ENCODE peak calls at places on chromosome 19, in nine cellular contexts. Y is neural progenitor cell, I is GM23248, G is mammary epithelial cell, F is hepatocyte, D is fibroblast of lung, P is neuronal stem cell, O is PC-9, V is A549. S is an unnamed sample.

GRCh38 chr19:14435320-14436050 is 2.4 kb downstream of the PKN1 start:
- DNase-seq in V (no peak), O (no peak), P (no peak), G (no peak), I (no peak), D (no peak), Y (no peak), F (no peak), S (no peak)

GRCh38 chr19:13797870-13798269 is 2.6 kb downstream of the ZSWIM4 start:
- DNase-seq in O (peak), Y (no peak), F (no peak), V (no peak), G (peak), D (peak), I (peak), P (no peak), S (no peak)

GRCh38 chr19:29446331-29446730 is 79.5 kb upstream of the VSTM2B start:
- DNase-seq in Y (no peak), G (no peak), I (no peak), V (no peak), P (no peak), F (no peak), D (no peak), O (no peak), S (no peak)

GRCh38 chr19:5172859-5173577 is 167.6 kb downstream of the PTPRS start:
- DNase-seq in V (peak), I (peak), F (peak), P (no peak), G (peak), Y (no peak), O (peak), D (peak), S (no peak)

GRCh38 chr19:16365300-16365996 is 40.8 kb downstream of the KLF2 start:
- DNase-seq in V (no peak), O (no peak), Y (no peak), I (no peak), G (no peak), P (no peak), D (no peak), F (peak), S (no peak)

GRCh38 chr19:10450853-10451609 is 30.7 kb downstream of the PDE4A start:
- DNase-seq in D (no peak), G (no peak), Y (peak), O (no peak), V (peak), F (no peak), P (no peak), I (no peak), S (peak)

GRCh38 chr19:4374451-4375163 is 25.7 kb downstream of the SH3GL1 start:
- DNase-seq in G (peak), V (peak), F (peak), D (peak), I (peak), Y (no peak), P (no peak), O (peak), S (no peak)

GRCh38 chr19:12095111-12095790 is 30.7 kb downstream of the ZNF844 start:
- DNase-seq in D (no peak), V (no peak), I (peak), P (no peak), G (no peak), Y (no peak), F (no peak), O (no peak), S (no peak)

GRCh38 chr19:13838071-13838942 is 38.6 kb upstream of the NANOS3 start:
- DNase-seq in I (peak), Y (no peak), D (no peak), V (no peak), F (no peak), O (peak), G (no peak), P (no peak), S (no peak)

GRCh38 chr19:49542446-49542845 is 14.6 kb downstream of the RCN3 start:
- DNase-seq in P (no peak), O (no peak), I (no peak), V (no peak), G (no peak), D (no peak), Y (no peak), F (no peak), S (no peak)

GRCh38 chr19:40281381-40282208 is 3.5 kb downstream of the AKT2 start:
- DNase-seq in I (peak), Y (no peak), D (no peak), P (no peak), F (no peak), G (no peak), V (no peak), O (no peak), S (no peak)

GRCh38 chr19:14404322-14404721 is 14.8 kb downstream of the DDX39A start:
- DNase-seq in V (no peak), P (no peak), Y (no peak), O (no peak), D (no peak), G (no peak), I (no peak), F (no peak), S (no peak)

GRCh38 chr19:5058456-5059190 is 89.7 kb downstream of the KDM4B start:
- DNase-seq in Y (no peak), I (peak), D (peak), P (no peak), O (no peak), V (no peak), G (peak), F (no peak), S (no peak)

GRCh38 chr19:11273989-11274388 is 11.7 kb upstream of the DOCK6 start:
- DNase-seq in I (no peak), D (no peak), V (no peak), Y (no peak), F (no peak), G (no peak), P (no peak), O (no peak), S (no peak)

GRCh38 chr19:50542825-50543428 is 25.3 kb downstream of the LRRC4B start:
- DNase-seq in P (no peak), Y (no peak), D (no peak), G (no peak), F (no peak), O (no peak), V (no peak), I (no peak), S (no peak)

GRCh38 chr19:49567722-49568454 is 12.5 kb downstream of the NOSIP start:
- DNase-seq in G (no peak), V (no peak), O (peak), P (no peak), F (peak), Y (no peak), D (no peak), I (peak), S (peak)

GRCh38 chr19:9075064-9075964 is 11.5 kb upstream of the OR1M1 start:
- DNase-seq in D (peak), G (peak), V (peak), Y (peak), P (peak), F (peak), O (peak), I (peak), S (peak)

GRCh38 chr19:16441661-16442071 is 30.1 kb downstream of the EPS15L1 start:
- DNase-seq in F (peak), Y (peak), P (peak), V (peak), D (no peak), O (no peak), I (peak), G (no peak), S (no peak)

GRCh38 chr19:44401787-44402115 is 343 bp upstream of the ZNF285 start:
- DNase-seq in P (no peak), I (no peak), V (peak), F (no peak), D (no peak), G (no peak), Y (no peak), O (no peak), S (no peak)
- H3K4me2 ChIP-seq in P (no peak), I (peak), V (peak), F (peak), D (peak), G (peak), Y (peak), O (peak), S (no peak)

GRCh38 chr19:45380107-45380506 is 9.7 kb upstream of the ERCC2 start:
- DNase-seq in Y (no peak), G (no peak), D (no peak), F (no peak), I (no peak), P (no peak), O (no peak), V (no peak), S (no peak)

GRCh38 chr19:45370410-45371204 is at the start of gene ERCC2:
- DNase-seq in F (peak), V (peak), D (peak), G (peak), O (peak), Y (peak), I (peak), P (peak), S (peak)

DNA sequence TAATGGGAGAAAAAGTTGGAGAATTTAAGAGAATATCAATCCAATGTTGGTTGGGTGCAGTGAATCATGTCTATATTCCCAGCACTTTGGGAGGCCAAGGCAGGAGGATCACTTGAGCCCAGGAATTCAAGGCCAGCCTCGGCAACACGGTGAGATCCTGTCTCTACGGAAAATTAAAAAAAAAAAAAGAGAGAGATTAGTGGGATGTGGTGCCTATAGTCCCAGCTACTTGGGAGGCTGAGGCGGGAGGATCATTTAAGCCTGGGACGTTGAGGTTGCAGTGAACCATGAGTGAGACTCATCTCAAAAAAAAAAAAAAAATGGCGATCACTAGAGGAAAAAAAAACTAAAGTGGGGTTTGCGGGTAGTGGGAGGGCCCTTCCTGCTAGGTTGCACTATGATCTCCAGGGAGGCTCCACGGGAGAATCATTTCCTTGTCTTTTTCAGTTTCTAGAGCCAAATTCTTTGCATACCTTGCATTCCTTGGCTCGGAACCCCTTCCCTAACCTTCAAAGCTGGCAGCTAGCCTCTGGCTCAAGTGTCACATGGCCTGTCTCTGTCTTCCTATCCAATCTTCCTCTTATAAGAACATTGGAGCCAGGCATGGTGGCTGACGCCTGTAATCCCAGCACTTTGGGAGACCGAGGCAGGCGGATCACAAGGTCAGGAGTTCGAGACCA is 5.8 kb upstream of the ERCC2 start:
- DNase-seq in F (peak), D (peak), P (peak), G (peak), Y (peak), V (peak), O (peak), I (peak), S (no peak)
- H3K4me2 ChIP-seq in F (no peak), D (peak), P (no peak), G (no peak), Y (peak), V (peak), O (peak), I (peak), S (no peak)

GRCh38 chr19:1181606-1182005 is 7.5 kb upstream of the SBNO2 start:
- DNase-seq in D (no peak), F (peak), Y (no peak), V (no peak), I (no peak), G (peak), O (peak), P (no peak), S (no peak)

GRCh38 chr19:1173160-1173844 is 766 bp downstream of the SBNO2 start:
- DNase-seq in Y (peak), G (no peak), V (no peak), O (peak), P (no peak), D (no peak), F (no peak), I (peak), S (peak)

GRCh38 chr19:1175020-1175419 is 952 bp upstream of the SBNO2 start:
- DNase-seq in D (no peak), F (no peak), Y (no peak), G (no peak), V (no peak), I (no peak), O (no peak), P (no peak), S (no peak)

GRCh38 chr19:1173845-1174809 is at the start of gene SBNO2:
- DNase-seq in I (peak), O (peak), D (peak), F (peak), Y (peak), V (peak), P (peak), G (peak), S (peak)

DNA sequence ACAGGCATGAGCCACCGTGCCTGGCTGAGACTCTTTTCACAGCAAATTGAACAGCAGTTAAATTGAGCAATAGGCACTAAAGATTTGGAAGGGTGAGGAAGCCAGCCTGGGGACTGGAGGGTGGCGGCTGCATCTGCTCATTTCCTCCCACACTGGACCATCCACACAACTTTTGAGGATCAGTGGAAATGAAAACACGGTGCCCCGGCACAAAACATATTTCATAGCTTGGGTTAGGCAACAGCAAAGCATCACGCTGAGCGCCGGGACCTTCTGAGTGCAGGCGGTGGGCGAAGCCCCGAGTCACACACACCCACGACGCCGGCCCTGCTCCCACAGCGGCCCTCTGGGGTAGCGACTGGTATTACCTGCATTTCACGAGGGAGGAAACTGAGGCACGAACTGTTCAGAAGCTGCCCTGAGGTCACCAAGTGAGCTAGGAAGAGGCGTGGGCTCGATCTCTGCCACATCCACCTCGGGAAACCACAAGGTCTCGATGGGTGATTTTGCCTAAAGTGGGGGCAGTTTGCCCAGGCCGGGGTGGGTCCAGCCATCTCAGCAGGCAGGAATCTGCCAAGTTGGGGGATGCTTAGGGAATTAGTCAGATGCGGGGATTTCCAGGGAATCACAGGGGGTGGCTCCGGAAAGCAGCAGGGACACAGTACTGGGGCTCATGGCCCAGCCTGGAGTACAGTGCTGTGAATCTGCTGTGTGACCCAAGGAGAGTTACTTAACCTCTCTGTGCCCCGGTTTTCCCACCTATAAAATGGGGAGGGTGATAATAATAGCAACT is 3.5 kb upstream of the SBNO2 start:
- DNase-seq in V (peak), O (peak), F (peak), Y (no peak), I (peak), P (no peak), D (peak), G (peak), S (no peak)
- H3K4me2 ChIP-seq in V (peak), O (peak), F (no peak), Y (no peak), I (peak), P (no peak), D (peak), G (peak), S (no peak)

GRCh38 chr19:7099597-7099921 is 30.1 kb downstream of the ZNF557 start:
- DNase-seq in P (no peak), O (no peak), V (no peak), D (no peak), I (no peak), F (no peak), G (no peak), Y (no peak), S (no peak)

GRCh38 chr19:7101498-7102253 is 32.2 kb downstream of the ZNF557 start:
- DNase-seq in O (no peak), P (no peak), D (no peak), G (no peak), I (no peak), F (no peak), Y (no peak), V (no peak), S (no peak)

GRCh38 chr19:7098701-7099596 is 29.4 kb downstream of the ZNF557 start:
- DNase-seq in G (peak), P (peak), F (peak), V (peak), I (peak), Y (peak), D (peak), O (peak), S (peak)

GRCh38 chr19:7098096-7098495 is 28.6 kb downstream of the ZNF557 start:
- DNase-seq in F (no peak), P (no peak), G (no peak), D (no peak), V (no peak), O (no peak), I (no peak), Y (no peak), S (no peak)
- H3K4me2 ChIP-seq in F (peak), P (no peak), G (peak), D (peak), V (peak), O (peak), I (peak), Y (peak), S (peak)